ENCODE peak calls at places on chromosomes 7 and 10, in five cellular contexts. G is PC-9; E is dorsolateral prefrontal cortex; F is CD4-positive, alpha-beta T cell; M is neuronal stem cell. Y is an unnamed sample.

GRCh38 chr10:36759111-36759805 is 366.1 kb upstream of the ANKRD30A start:
- DNase-seq in M (no peak), E (no peak), G (no peak), F (no peak), Y (no peak)

GRCh38 chr7:48255046-48255445 is 83.8 kb downstream of the ABCA13 start:
- DNase-seq in E (no peak), F (no peak), G (no peak), M (no peak), Y (no peak)

GRCh38 chr10:79399242-79399831 is 46.1 kb downstream of the ZCCHC24 start:
- DNase-seq in M (peak), G (no peak), F (no peak), E (peak), Y (peak)

GRCh38 chr10:131821378-131822012 is 79.3 kb upstream of the PPP2R2D start:
- DNase-seq in F (no peak), M (no peak), E (no peak), G (no peak), Y (no peak)

GRCh38 chr10:12348870-12349627 is at the start of gene CAMK1D:
- DNase-seq in F (peak), M (peak), E (peak), G (peak), Y (peak)

GRCh38 chr10:21449288-21449966 is 76.1 kb downstream of the SKIDA1 start:
- DNase-seq in M (no peak), E (no peak), G (no peak), F (no peak), Y (no peak)

GRCh38 chr10:64846706-64847105 is 1325.5 kb downstream of the REEP3 start:
- DNase-seq in E (no peak), M (no peak), G (no peak), F (no peak), Y (no peak)

GRCh38 chr10:114501650-114502049 is 97.3 kb upstream of the AFAP1L2 start:
- DNase-seq in M (no peak), E (no peak), G (no peak), F (no peak), Y (no peak)

GRCh38 chr7:55970561-55970960 is 6.2 kb downstream of the NIPSNAP2 start:
- DNase-seq in E (no peak), F (no peak), M (no peak), G (no peak), Y (no peak)

GRCh38 chr10:32199724-32200394 is 143.6 kb upstream of the KIF5B start:
- DNase-seq in F (no peak), E (no peak), M (no peak), G (no peak), Y (peak)

GRCh38 chr7:156177396-156178055 is 365.3 kb upstream of the SHH start:
- DNase-seq in E (no peak), G (no peak), F (no peak), M (no peak), Y (no peak)

GRCh38 chr10:33240931-33241330 is 93.5 kb downstream of the NRP1 start:
- DNase-seq in F (no peak), M (no peak), E (no peak), G (no peak), Y (no peak)

GRCh38 chr7:2049782-2050510 is 182.8 kb downstream of the MAD1L1 start:
- DNase-seq in G (no peak), E (no peak), M (no peak), F (no peak), Y (no peak)

GRCh38 chr7:137697026-137697425 is 149.7 kb downstream of the DGKI start:
- DNase-seq in E (no peak), M (no peak), F (no peak), G (no peak), Y (no peak)

GRCh38 chr10:17981766-17982380 is 30.2 kb downstream of the SLC39A12 start:
- DNase-seq in G (peak), M (no peak), E (no peak), F (no peak), Y (no peak)

GRCh38 chr7:2724453-2725177 is 36.6 kb downstream of the AMZ1 start:
- DNase-seq in F (no peak), G (no peak), M (no peak), E (no peak), Y (peak)

GRCh38 chr7:84073476-84073875 is 121.1 kb downstream of the SEMA3A start:
- DNase-seq in F (no peak), M (no peak), E (no peak), G (no peak), Y (no peak)

GRCh38 chr7:121480058-121480457 is 84.0 kb upstream of the FAM3C start:
- DNase-seq in F (no peak), M (peak), G (peak), E (no peak), Y (no peak)

GRCh38 chr7:134962270-134962669 is 24.0 kb upstream of the AGBL3 start:
- DNase-seq in M (no peak), G (no peak), E (no peak), F (no peak), Y (no peak)

GRCh38 chr10:51857326-51857725 is 157.9 kb upstream of the CSTF2T start:
- DNase-seq in M (no peak), F (no peak), G (no peak), E (no peak), Y (no peak)

GRCh38 chr7:16494955-16495719 is 29.6 kb upstream of the SOSTDC1 start:
- DNase-seq in F (no peak), E (no peak), M (no peak), G (no peak), Y (no peak)

GRCh38 chr10:100158044-100158805 is 27.6 kb downstream of the ERLIN1 start:
- DNase-seq in E (no peak), F (no peak), G (no peak), M (no peak), Y (no peak)

GRCh38 chr7:2553831-2554581 is 1.3 kb downstream of the BRAT1 start:
- DNase-seq in E (no peak), G (no peak), F (no peak), M (no peak), Y (no peak)

GRCh38 chr10:123429631-123430257 is 236.4 kb upstream of the GPR26 start:
- DNase-seq in M (no peak), G (no peak), E (no peak), F (no peak), Y (no peak)

GRCh38 chr7:130276796-130277762 is 10.4 kb downstream of the CPA2 start:
- DNase-seq in E (no peak), M (no peak), F (no peak), G (no peak), Y (no peak)

GRCh38 chr7:130278892-130279690 is 12.4 kb downstream of the CPA2 start:
- DNase-seq in G (peak), M (no peak), F (no peak), E (no peak), Y (no peak)

GRCh38 chr7:130275826-130276291 is 9.2 kb downstream of the CPA2 start:
- DNase-seq in M (no peak), G (no peak), F (no peak), E (no peak), Y (no peak)

GRCh38 chr7:130274983-130275649 is 8.5 kb downstream of the CPA2 start:
- DNase-seq in F (no peak), G (no peak), E (no peak), M (no peak), Y (no peak)

DNA sequence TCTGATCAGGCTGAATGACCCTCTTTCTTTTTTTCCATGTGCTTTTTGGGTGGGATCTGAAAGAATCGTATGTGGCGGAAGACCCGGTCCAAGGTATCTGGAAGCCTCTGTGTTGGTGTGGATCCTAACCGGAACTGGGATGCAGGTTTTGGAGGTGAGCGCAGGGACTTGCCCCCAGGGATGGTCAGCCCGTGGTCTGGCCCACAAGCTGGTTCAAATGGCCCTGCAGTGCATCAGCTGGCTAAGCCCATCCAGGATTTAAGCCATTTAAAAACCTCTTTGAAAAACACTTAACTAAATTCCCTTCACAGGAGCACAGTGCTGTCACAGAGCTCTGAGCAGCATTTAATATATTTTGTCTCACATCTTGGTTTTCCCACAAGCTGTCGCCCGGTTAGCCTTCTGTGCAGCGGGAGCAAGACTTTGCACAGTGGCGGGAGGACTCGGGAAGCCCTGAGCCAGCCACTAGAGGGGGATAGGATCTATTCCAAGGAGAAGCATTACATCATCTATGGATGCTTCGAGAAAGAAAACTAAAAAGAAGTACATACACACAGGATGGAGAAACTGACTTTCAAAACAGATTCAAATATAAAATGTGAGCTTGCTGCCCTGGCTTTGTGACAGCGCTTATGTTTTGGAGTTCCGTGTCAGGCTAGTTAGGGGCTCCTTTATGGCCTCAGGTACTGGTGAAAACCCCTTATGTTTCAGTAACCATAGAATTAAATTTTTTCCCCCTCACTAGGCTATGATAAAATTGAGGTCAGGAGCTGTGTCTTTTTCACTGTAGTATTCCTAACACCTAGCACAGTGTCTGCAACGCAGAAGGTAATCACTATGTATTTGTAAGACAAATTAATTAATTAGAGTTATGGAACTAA is 11.3 kb downstream of the CPA2 start:
- DNase-seq in G (no peak), E (peak), F (no peak), M (peak), Y (peak)
- H3K27ac ChIP-seq in G (no peak), E (peak), F (no peak), M (no peak), Y (peak)

GRCh38 chr7:39560997-39561396 is 5.2 kb upstream of the YAE1 start:
- DNase-seq in E (no peak), M (no peak), F (no peak), G (no peak), Y (no peak)
- H3K27ac ChIP-seq in E (no peak), M (no peak), F (no peak), G (no peak), Y (no peak)

GRCh38 chr7:28091190-28091589 is 89.4 kb downstream of the JAZF1 start:
- DNase-seq in G (no peak), E (no peak), M (no peak), F (no peak), Y (no peak)

GRCh38 chr7:28093617-28094232 is 86.9 kb downstream of the JAZF1 start:
- DNase-seq in E (peak), F (peak), G (peak), M (peak), Y (no peak)

DNA sequence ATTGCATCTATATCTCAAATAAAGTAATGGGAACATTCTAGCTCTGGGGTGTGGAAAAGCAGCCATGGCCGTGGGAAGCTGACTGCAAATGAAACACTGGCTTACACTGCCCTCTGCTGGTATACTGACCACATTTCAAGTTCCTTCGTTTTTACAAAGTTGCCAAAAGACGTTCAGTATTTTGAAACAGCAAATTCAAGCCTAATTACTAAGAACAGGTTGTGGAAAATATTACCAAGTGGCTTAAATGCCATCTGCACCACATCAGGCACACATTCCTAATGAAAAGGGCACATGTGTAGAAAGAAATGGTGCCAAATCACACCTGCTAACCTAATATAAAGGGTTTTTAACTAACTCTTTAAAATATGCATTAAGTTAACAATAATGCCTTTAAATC is 83.9 kb downstream of the JAZF1 start:
- DNase-seq in M (peak), E (peak), G (peak), F (no peak), Y (no peak)
- H3K27ac ChIP-seq in M (no peak), E (no peak), G (no peak), F (no peak), Y (no peak)

GRCh38 chr7:105307163-105307672 is 81.5 kb downstream of the SRPK2 start:
- DNase-seq in G (no peak), E (no peak), F (no peak), M (no peak), Y (no peak)

GRCh38 chr7:105305633-105306032 is 83.1 kb downstream of the SRPK2 start:
- DNase-seq in F (no peak), E (no peak), G (no peak), M (no peak), Y (no peak)

GRCh38 chr7:105304040-105304895 is 84.5 kb downstream of the SRPK2 start:
- DNase-seq in E (peak), F (no peak), G (no peak), M (no peak), Y (no peak)

GRCh38 chr7:105306160-105306784 is 82.4 kb downstream of the SRPK2 start:
- DNase-seq in E (no peak), M (no peak), F (no peak), G (no peak), Y (no peak)

GRCh38 chr7:105309235-105310156 is 79.2 kb downstream of the SRPK2 start:
- DNase-seq in G (no peak), M (no peak), E (no peak), F (no peak), Y (no peak)
- H3K27ac ChIP-seq in G (no peak), M (no peak), E (peak), F (no peak), Y (no peak)

GRCh38 chr7:22216309-22216708 is 140.6 kb downstream of the RAPGEF5 start:
- DNase-seq in G (no peak), F (no peak), E (no peak), M (no peak), Y (no peak)

GRCh38 chr7:22220947-22221346 is 136.0 kb downstream of the RAPGEF5 start:
- DNase-seq in E (no peak), F (no peak), G (no peak), M (no peak), Y (no peak)

GRCh38 chr7:22216832-22217475 is 140.0 kb downstream of the RAPGEF5 start:
- DNase-seq in M (no peak), E (no peak), F (no peak), G (no peak), Y (no peak)

GRCh38 chr7:22219036-22219435 is 137.9 kb downstream of the RAPGEF5 start:
- DNase-seq in G (no peak), E (peak), M (no peak), F (no peak), Y (no peak)

DNA sequence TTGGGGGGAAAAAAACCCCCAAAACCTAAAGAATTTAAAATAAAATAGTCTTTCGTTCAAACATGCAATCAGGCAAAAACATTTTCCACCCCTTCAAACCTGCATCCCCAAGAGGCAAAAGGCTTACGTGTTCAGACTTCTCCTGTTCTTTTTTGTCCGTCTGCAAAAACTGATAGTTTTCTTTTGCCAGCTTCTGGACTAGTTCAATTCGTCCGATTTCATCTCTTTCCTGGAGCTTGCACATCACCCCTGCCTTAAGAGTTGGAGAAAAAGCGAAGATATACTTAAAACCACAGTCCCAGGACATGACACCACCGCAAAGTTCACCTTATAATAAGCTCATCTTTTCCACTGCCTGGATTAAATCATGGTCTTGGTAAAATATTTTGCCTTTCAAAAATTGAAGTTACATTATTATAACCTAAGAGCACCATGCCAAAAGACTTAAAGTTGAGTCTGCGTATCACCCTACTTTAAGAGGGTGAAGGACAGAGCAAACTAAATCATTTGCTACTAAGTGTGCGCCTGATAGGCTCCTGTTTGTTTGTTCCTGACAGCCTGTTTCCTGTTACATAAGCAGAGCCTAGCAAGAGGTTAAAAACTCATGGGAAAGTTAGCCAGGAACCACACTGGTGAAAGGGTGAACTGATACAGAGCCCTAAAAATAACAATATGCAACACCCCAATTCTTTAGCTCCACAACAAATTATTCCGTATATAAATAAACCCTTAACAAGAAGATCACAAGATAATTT is 137.0 kb downstream of the RAPGEF5 start:
- DNase-seq in E (no peak), M (no peak), F (no peak), G (no peak), Y (no peak)
- H3K27ac ChIP-seq in E (peak), M (no peak), F (no peak), G (no peak), Y (no peak)

GRCh38 chr10:49761789-49762565 is at the start of gene OGDHL:
- DNase-seq in E (peak), F (peak), M (peak), G (peak), Y (peak)
- H3K27ac ChIP-seq in E (peak), F (no peak), M (no peak), G (no peak), Y (no peak)

GRCh38 chr10:110978204-110978603 is 58.8 kb downstream of the SHOC2 start:
- DNase-seq in F (no peak), E (no peak), G (no peak), M (no peak), Y (no peak)

GRCh38 chr10:110980807-110981206 is 61.4 kb downstream of the SHOC2 start:
- DNase-seq in F (no peak), G (no peak), E (no peak), M (no peak), Y (no peak)

GRCh38 chr10:110979611-110980010 is 60.2 kb downstream of the SHOC2 start:
- DNase-seq in F (no peak), G (no peak), E (no peak), M (no peak), Y (no peak)

GRCh38 chr10:110976577-110976976 is 57.2 kb downstream of the SHOC2 start:
- DNase-seq in E (no peak), G (no peak), F (no peak), M (no peak), Y (no peak)

DNA sequence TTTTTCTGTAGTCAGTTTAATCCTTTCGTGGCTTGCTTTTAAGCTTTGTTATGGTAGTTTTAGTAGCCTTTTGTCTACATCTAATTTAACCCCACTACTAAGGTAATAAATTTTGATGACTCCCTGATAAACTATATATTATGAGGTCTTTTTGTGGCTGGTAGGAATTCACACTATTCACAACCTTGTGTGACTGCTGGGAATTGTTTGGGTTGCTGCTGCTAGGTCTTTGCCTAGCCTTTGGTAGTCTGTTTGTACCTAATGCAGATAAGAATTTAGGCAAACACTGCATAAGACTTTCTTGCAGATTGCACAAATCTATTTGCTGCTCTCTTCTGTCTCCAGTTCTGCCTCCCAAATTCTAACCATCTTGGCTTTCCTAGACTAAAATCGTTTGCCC is 58.3 kb downstream of the SHOC2 start:
- DNase-seq in F (no peak), E (no peak), G (no peak), M (no peak), Y (no peak)
- H3K27ac ChIP-seq in F (no peak), E (no peak), G (no peak), M (no peak), Y (no peak)

DNA sequence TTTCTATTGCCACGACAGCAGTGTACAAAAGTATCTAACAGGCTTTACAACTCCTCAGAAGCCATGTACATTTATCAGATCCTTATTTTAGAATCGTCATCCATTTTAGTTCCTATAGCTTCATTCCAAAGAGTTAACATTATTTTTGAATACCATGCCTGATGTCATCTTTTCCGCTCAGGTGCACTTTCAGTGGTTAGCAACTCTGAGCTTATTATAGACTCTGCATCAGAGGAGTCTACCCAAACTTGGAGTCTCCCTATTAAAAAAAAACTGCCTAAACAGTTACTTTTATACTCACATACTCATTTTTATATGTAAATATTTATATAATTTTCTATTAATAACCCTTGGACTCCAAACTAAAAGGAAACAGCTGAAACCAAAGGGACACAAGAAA is 31.6 kb upstream of the PRSS37 start:
- DNase-seq in F (no peak), M (no peak), G (no peak), E (no peak), Y (no peak)
- H3K27ac ChIP-seq in F (no peak), M (no peak), G (no peak), E (no peak), Y (no peak)

GRCh38 chr7:69814421-69814962 is 216.2 kb downstream of the AUTS2 start:
- DNase-seq in F (no peak), G (no peak), E (peak), M (peak), Y (no peak)
- H3K27ac ChIP-seq in F (no peak), G (no peak), E (peak), M (peak), Y (no peak)